ENCODE peak calls at places on chromosomes 12 and 14, in eight cellular contexts. B is AG08395; D is GDM1; U is CD4-positive, CD25-positive, alpha-beta regulatory T cell; Q is tibial artery; I is Kasumi-1; R is A549; J is AML-193. K is an unnamed sample.

GRCh38 chr14:63454863-63455622 is 88.1 kb downstream of the PPP2R5E start:
- DNase-seq in B (peak; percentile 27), D (no peak), Q (no peak), J (peak; percentile 39), I (peak; percentile 65), U (no peak), R (no peak), K (no peak)

GRCh38 chr12:96471368-96472040 is 17.9 kb upstream of the CFAP54 start:
- DNase-seq in Q (no peak), J (no peak), B (peak; percentile 84), I (no peak), U (no peak), R (no peak), D (no peak), K (no peak)

GRCh38 chr14:76956253-76957090 is 72.0 kb downstream of the IRF2BPL start:
- DNase-seq in B (peak; percentile 83), J (peak; percentile 85), D (peak; percentile 87), Q (peak; percentile 91), R (peak; percentile 66), U (peak; percentile 92), I (peak; percentile 96), K (peak; percentile 88)

GRCh38 chr12:53518381-53518780 is 11.1 kb upstream of the NPFF start:
- DNase-seq in Q (no peak), I (no peak), U (no peak), R (no peak), B (no peak), D (no peak), J (no peak), K (no peak)

GRCh38 chr12:54522213-54522612 is 24.7 kb downstream of the NCKAP1L start:
- DNase-seq in Q (no peak), U (no peak), I (no peak), J (no peak), D (no peak), R (no peak), B (no peak), K (no peak)

GRCh38 chr12:1662761-1663439 is 28.0 kb upstream of the ADIPOR2 start:
- DNase-seq in B (no peak), I (no peak), U (no peak), R (peak; percentile 67), D (no peak), J (peak; percentile 47), Q (no peak), K (no peak)

GRCh38 chr12:128572311-128572810 is 251.4 kb downstream of the SLC15A4 start:
- DNase-seq in J (no peak), I (no peak), Q (no peak), U (no peak), D (no peak), R (no peak), B (no peak), K (no peak)

GRCh38 chr14:65412881-65413738 is 580 bp downstream of the FUT8 start:
- DNase-seq in D (peak; percentile 72), I (peak; percentile 60), B (no peak), J (peak; percentile 52), U (peak; percentile 47), R (peak; percentile 44), Q (peak; percentile 56), K (peak; percentile 78)

GRCh38 chr12:115383668-115384067 is 699.7 kb upstream of the TBX3 start:
- DNase-seq in R (no peak), I (no peak), U (no peak), D (no peak), Q (no peak), B (no peak), J (no peak), K (no peak)

GRCh38 chr14:55851961-55852360 is 266.2 kb upstream of the PELI2 start:
- DNase-seq in J (no peak), R (no peak), B (no peak), D (no peak), Q (no peak), U (no peak), I (no peak), K (no peak)

GRCh38 chr12:120720972-120721801 is 4.4 kb upstream of the ACADS start:
- DNase-seq in I (no peak), U (no peak), J (no peak), B (no peak), R (no peak), Q (no peak), D (no peak), K (no peak)

GRCh38 chr12:11727133-11727664 is 77.7 kb downstream of the ETV6 start:
- DNase-seq in J (no peak), Q (no peak), I (no peak), B (no peak), R (no peak), D (no peak), U (peak; percentile 36), K (no peak)

GRCh38 chr12:106974525-106974924 is 12.4 kb downstream of the MTERF2 start:
- DNase-seq in U (no peak), D (no peak), B (no peak), R (no peak), J (no peak), Q (no peak), I (no peak), K (no peak)

GRCh38 chr14:89576132-89576923 is 159.3 kb upstream of the FOXN3 start:
- DNase-seq in Q (no peak), D (no peak), J (no peak), R (no peak), I (no peak), B (no peak), U (no peak), K (no peak)

GRCh38 chr14:36719823-36720222 is 58.2 kb downstream of the PAX9 start:
- DNase-seq in R (no peak), Q (no peak), J (no peak), B (no peak), U (no peak), I (no peak), D (no peak), K (no peak)

GRCh38 chr12:87816186-87816585 is 213.0 kb downstream of the C12orf50 start:
- DNase-seq in J (no peak), Q (no peak), I (peak; percentile 21), U (no peak), R (no peak), B (no peak), D (no peak), K (peak; percentile 12)

GRCh38 chr14:90405101-90405500 is 8.3 kb downstream of the CALM1 start:
- DNase-seq in D (no peak), U (no peak), Q (no peak), J (no peak), R (no peak), I (no peak), B (no peak), K (no peak)

GRCh38 chr12:131132118-131132892 is 178.6 kb downstream of the ADGRD1 start:
- DNase-seq in I (peak; percentile 22), Q (peak; percentile 64), U (peak; percentile 42), D (peak; percentile 23), B (peak; percentile 64), R (peak; percentile 79), J (no peak), K (no peak)

GRCh38 chr14:33184587-33184986 is 245.9 kb downstream of the NPAS3 start:
- DNase-seq in B (peak; percentile 17), R (no peak), U (no peak), D (no peak), Q (no peak), J (no peak), I (no peak), K (no peak)

GRCh38 chr12:63499567-63499966 is 168.7 kb downstream of the DPY19L2 start:
- DNase-seq in U (no peak), D (no peak), B (no peak), R (no peak), J (no peak), Q (no peak), I (no peak), K (no peak)

GRCh38 chr12:89797436-89797835 is 88.8 kb upstream of the ATP2B1 start:
- DNase-seq in D (no peak), J (no peak), I (no peak), R (no peak), B (no peak), U (no peak), Q (no peak), K (no peak)

K was measured in SW 1271.